ENCODE peak calls at places on chromosomes 13 and 19, in seven cellular contexts. One of them, this sample, is unnamed.
A peak's percentile ranks its signal among the peaks of the same experiment; 100 is the strongest.

GRCh38 chr13:45546410-45546765 is 69.2 kb downstream of the ERICH6B start:
- DNase-seq in CD4-positive, alpha-beta memory T cell: no peak
- DNase-seq in thyroid gland: no peak
- DNase-seq in choroid plexus epithelial cell: no peak
- DNase-seq in effector memory CD4-positive, alpha-beta T cell: no peak
- DNase-seq in esophagus squamous epithelium: no peak
- DNase-seq in HFF-Myc: no peak
- DNase-seq in this sample: no peak

GRCh38 chr19:36423925-36424324 is 5.5 kb upstream of the ZFP82 start:
- DNase-seq in CD4-positive, alpha-beta memory T cell: no peak
- DNase-seq in thyroid gland: no peak
- DNase-seq in HFF-Myc: no peak
- DNase-seq in effector memory CD4-positive, alpha-beta T cell: no peak
- DNase-seq in choroid plexus epithelial cell: no peak
- DNase-seq in esophagus squamous epithelium: no peak
- DNase-seq in this sample: no peak

GRCh38 chr13:46712524-46712923 is 84.4 kb downstream of the ESD start:
- DNase-seq in HFF-Myc: no peak
- DNase-seq in effector memory CD4-positive, alpha-beta T cell: no peak
- DNase-seq in choroid plexus epithelial cell: peak; percentile 55
- DNase-seq in CD4-positive, alpha-beta memory T cell: no peak
- DNase-seq in esophagus squamous epithelium: no peak
- DNase-seq in thyroid gland: no peak
- DNase-seq in this sample: no peak

GRCh38 chr19:21580818-21581217 is 75.4 kb downstream of the ZNF429 start:
- DNase-seq in effector memory CD4-positive, alpha-beta T cell: no peak
- DNase-seq in HFF-Myc: no peak
- DNase-seq in CD4-positive, alpha-beta memory T cell: no peak
- DNase-seq in esophagus squamous epithelium: no peak
- DNase-seq in thyroid gland: no peak
- DNase-seq in choroid plexus epithelial cell: no peak
- DNase-seq in this sample: no peak

GRCh38 chr13:51773515-51773914 is 30.4 kb downstream of the DHRS12 start:
- DNase-seq in choroid plexus epithelial cell: no peak
- DNase-seq in HFF-Myc: no peak
- DNase-seq in effector memory CD4-positive, alpha-beta T cell: no peak
- DNase-seq in esophagus squamous epithelium: no peak
- DNase-seq in CD4-positive, alpha-beta memory T cell: no peak
- DNase-seq in thyroid gland: no peak
- DNase-seq in this sample: no peak

GRCh38 chr19:44747739-44748425 is 626 bp upstream of the BCL3 start:
- DNase-seq in HFF-Myc: no peak
- DNase-seq in esophagus squamous epithelium: no peak
- DNase-seq in effector memory CD4-positive, alpha-beta T cell: no peak
- DNase-seq in choroid plexus epithelial cell: peak; percentile 68
- DNase-seq in thyroid gland: peak; percentile 76
- DNase-seq in CD4-positive, alpha-beta memory T cell: peak; percentile 67
- DNase-seq in this sample: no peak

GRCh38 chr19:14031719-14032480 is at the start of gene IL27RA:
- DNase-seq in thyroid gland: peak; percentile 58
- DNase-seq in HFF-Myc: no peak
- DNase-seq in esophagus squamous epithelium: no peak
- DNase-seq in effector memory CD4-positive, alpha-beta T cell: peak; percentile 61
- DNase-seq in CD4-positive, alpha-beta memory T cell: peak; percentile 88
- DNase-seq in choroid plexus epithelial cell: peak; percentile 32
- DNase-seq in this sample: peak; percentile 68

GRCh38 chr19:3025516-3025890 is 3.6 kb downstream of the TLE2 start:
- DNase-seq in CD4-positive, alpha-beta memory T cell: no peak
- DNase-seq in thyroid gland: no peak
- DNase-seq in HFF-Myc: no peak
- DNase-seq in esophagus squamous epithelium: no peak
- DNase-seq in effector memory CD4-positive, alpha-beta T cell: no peak
- DNase-seq in choroid plexus epithelial cell: no peak
- DNase-seq in this sample: no peak

GRCh38 chr13:48093588-48093987 is 1.3 kb downstream of the MED4 start:
- DNase-seq in effector memory CD4-positive, alpha-beta T cell: no peak
- DNase-seq in thyroid gland: no peak
- DNase-seq in CD4-positive, alpha-beta memory T cell: no peak
- DNase-seq in HFF-Myc: no peak
- DNase-seq in esophagus squamous epithelium: no peak
- DNase-seq in choroid plexus epithelial cell: no peak
- DNase-seq in this sample: no peak

GRCh38 chr13:28650284-28650683 is 8.6 kb upstream of the POMP start:
- DNase-seq in effector memory CD4-positive, alpha-beta T cell: no peak
- DNase-seq in esophagus squamous epithelium: no peak
- DNase-seq in choroid plexus epithelial cell: peak; percentile 69
- DNase-seq in CD4-positive, alpha-beta memory T cell: no peak
- DNase-seq in thyroid gland: no peak
- DNase-seq in HFF-Myc: no peak
- DNase-seq in this sample: no peak

GRCh38 chr19:2634228-2634951 is 68.1 kb downstream of the GNG7 start:
- DNase-seq in thyroid gland: peak; percentile 94
- DNase-seq in effector memory CD4-positive, alpha-beta T cell: no peak
- DNase-seq in esophagus squamous epithelium: no peak
- DNase-seq in CD4-positive, alpha-beta memory T cell: peak; percentile 16
- DNase-seq in choroid plexus epithelial cell: peak; percentile 60
- DNase-seq in HFF-Myc: no peak
- DNase-seq in this sample: no peak

GRCh38 chr19:5990289-5990797 is 12.4 kb upstream of the RANBP3 start:
- DNase-seq in esophagus squamous epithelium: no peak
- DNase-seq in CD4-positive, alpha-beta memory T cell: no peak
- DNase-seq in effector memory CD4-positive, alpha-beta T cell: no peak
- DNase-seq in thyroid gland: peak; percentile 17
- DNase-seq in choroid plexus epithelial cell: no peak
- DNase-seq in HFF-Myc: no peak
- DNase-seq in this sample: no peak

GRCh38 chr19:5994407-5995165 is 16.6 kb upstream of the RANBP3 start:
- DNase-seq in thyroid gland: no peak
- DNase-seq in esophagus squamous epithelium: no peak
- DNase-seq in HFF-Myc: no peak
- DNase-seq in effector memory CD4-positive, alpha-beta T cell: no peak
- DNase-seq in choroid plexus epithelial cell: no peak
- DNase-seq in CD4-positive, alpha-beta memory T cell: no peak
- DNase-seq in this sample: no peak

GRCh38 chr19:5991244-5991838 is 13.4 kb upstream of the RANBP3 start:
- DNase-seq in choroid plexus epithelial cell: no peak
- DNase-seq in effector memory CD4-positive, alpha-beta T cell: no peak
- DNase-seq in CD4-positive, alpha-beta memory T cell: no peak
- DNase-seq in HFF-Myc: no peak
- DNase-seq in thyroid gland: no peak
- DNase-seq in esophagus squamous epithelium: no peak
- DNase-seq in this sample: no peak

GRCh38 chr19:5993516-5994406 is 15.8 kb upstream of the RANBP3 start:
- DNase-seq in HFF-Myc: no peak
- DNase-seq in effector memory CD4-positive, alpha-beta T cell: no peak
- DNase-seq in thyroid gland: peak; percentile 96
- DNase-seq in esophagus squamous epithelium: no peak
- DNase-seq in choroid plexus epithelial cell: peak; percentile 27
- DNase-seq in CD4-positive, alpha-beta memory T cell: no peak
- DNase-seq in this sample: no peak

GRCh38 chr19:5992756-5993155 is 14.8 kb upstream of the RANBP3 start:
- DNase-seq in esophagus squamous epithelium: no peak
- DNase-seq in effector memory CD4-positive, alpha-beta T cell: no peak
- DNase-seq in CD4-positive, alpha-beta memory T cell: no peak
- DNase-seq in choroid plexus epithelial cell: no peak
- DNase-seq in HFF-Myc: no peak
- DNase-seq in thyroid gland: no peak
- DNase-seq in this sample: no peak
- H3K4me3 ChIP-seq in esophagus squamous epithelium: no peak overlapping the region
- H3K4me3 ChIP-seq in effector memory CD4-positive, alpha-beta T cell: no peak overlapping the region
- H3K4me3 ChIP-seq in CD4-positive, alpha-beta memory T cell: no peak overlapping the region
- H3K4me3 ChIP-seq in choroid plexus epithelial cell: no peak overlapping the region
- H3K4me3 ChIP-seq in HFF-Myc: no peak overlapping the region
- H3K4me3 ChIP-seq in thyroid gland: no peak overlapping the region
- H3K4me3 ChIP-seq in this sample: no peak overlapping the region

GRCh38 chr13:70835349-70835748 is 727.1 kb upstream of the KLHL1 start:
- DNase-seq in choroid plexus epithelial cell: no peak
- DNase-seq in CD4-positive, alpha-beta memory T cell: no peak
- DNase-seq in effector memory CD4-positive, alpha-beta T cell: no peak
- DNase-seq in thyroid gland: no peak
- DNase-seq in esophagus squamous epithelium: no peak
- DNase-seq in HFF-Myc: no peak
- DNase-seq in this sample: no peak

GRCh38 chr13:70829748-70830147 is 721.5 kb upstream of the KLHL1 start:
- DNase-seq in esophagus squamous epithelium: no peak
- DNase-seq in thyroid gland: no peak
- DNase-seq in effector memory CD4-positive, alpha-beta T cell: no peak
- DNase-seq in CD4-positive, alpha-beta memory T cell: no peak
- DNase-seq in choroid plexus epithelial cell: no peak
- DNase-seq in HFF-Myc: no peak
- DNase-seq in this sample: no peak
- H3K4me3 ChIP-seq in esophagus squamous epithelium: no peak overlapping the region
- H3K4me3 ChIP-seq in thyroid gland: no peak overlapping the region
- H3K4me3 ChIP-seq in effector memory CD4-positive, alpha-beta T cell: no peak overlapping the region
- H3K4me3 ChIP-seq in CD4-positive, alpha-beta memory T cell: no peak overlapping the region
- H3K4me3 ChIP-seq in choroid plexus epithelial cell: no peak overlapping the region
- H3K4me3 ChIP-seq in HFF-Myc: no peak overlapping the region
- H3K4me3 ChIP-seq in this sample: no peak overlapping the region

GRCh38 chr19:10478903-10479384 is 24.2 kb downstream of the KEAP1 start:
- DNase-seq in thyroid gland: peak; percentile 81
- DNase-seq in esophagus squamous epithelium: peak; percentile 25
- DNase-seq in choroid plexus epithelial cell: peak; percentile 94
- DNase-seq in effector memory CD4-positive, alpha-beta T cell: peak; percentile 84
- DNase-seq in HFF-Myc: peak; percentile 59
- DNase-seq in CD4-positive, alpha-beta memory T cell: peak; percentile 95
- DNase-seq in this sample: no peak
- H3K4me3 ChIP-seq in thyroid gland: no peak overlapping the region
- H3K4me3 ChIP-seq in esophagus squamous epithelium: peak overlapping the region; percentile 25
- H3K4me3 ChIP-seq in choroid plexus epithelial cell: peak overlapping the region; percentile 47
- H3K4me3 ChIP-seq in effector memory CD4-positive, alpha-beta T cell: peak overlapping the region; percentile 39
- H3K4me3 ChIP-seq in HFF-Myc: peak overlapping the region; percentile 14
- H3K4me3 ChIP-seq in CD4-positive, alpha-beta memory T cell: no peak overlapping the region
- H3K4me3 ChIP-seq in this sample: no peak overlapping the region

DNA sequence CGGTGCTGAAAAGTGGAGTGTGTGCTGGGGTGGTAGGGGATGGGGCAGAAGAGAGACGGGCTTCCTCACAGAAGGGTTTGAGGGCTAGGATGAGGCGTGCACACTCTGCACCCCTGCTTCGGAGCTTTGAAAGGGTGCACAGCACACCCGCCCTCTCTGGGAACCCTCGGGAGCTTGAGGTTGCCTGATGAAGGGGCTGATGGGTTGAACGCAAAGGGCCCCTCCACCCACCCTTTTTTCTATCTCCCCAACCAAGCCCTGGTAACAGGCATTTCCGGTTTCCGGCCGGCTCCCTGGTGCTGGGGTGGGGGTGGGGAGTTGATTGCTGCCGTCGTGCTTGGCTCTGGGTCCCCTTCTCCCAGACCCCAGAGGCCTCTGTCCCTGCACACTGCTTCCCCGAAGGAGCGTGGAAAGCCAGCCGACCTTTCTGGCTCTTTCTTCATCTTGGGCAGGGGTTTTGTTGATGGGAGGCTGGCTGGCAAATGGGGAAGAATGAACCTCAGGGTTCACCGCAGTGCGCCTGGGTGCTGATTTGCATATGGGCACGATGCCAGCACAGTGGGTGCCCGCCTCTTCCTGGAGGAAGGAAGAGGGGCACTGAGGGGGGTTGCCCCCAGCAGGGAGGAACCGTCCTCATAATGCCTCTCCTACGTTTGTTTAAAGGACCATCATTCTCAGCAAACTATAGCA is 29.0 kb downstream of the VAV1 start:
- DNase-seq in effector memory CD4-positive, alpha-beta T cell: peak; percentile 67
- DNase-seq in thyroid gland: peak; percentile 35
- DNase-seq in HFF-Myc: no peak
- DNase-seq in CD4-positive, alpha-beta memory T cell: peak; percentile 86
- DNase-seq in esophagus squamous epithelium: peak; percentile 29
- DNase-seq in choroid plexus epithelial cell: peak; percentile 9
- DNase-seq in this sample: peak; percentile 77
- H3K4me3 ChIP-seq in effector memory CD4-positive, alpha-beta T cell: peak overlapping the region; percentile 49
- H3K4me3 ChIP-seq in thyroid gland: no peak overlapping the region
- H3K4me3 ChIP-seq in HFF-Myc: no peak overlapping the region
- H3K4me3 ChIP-seq in CD4-positive, alpha-beta memory T cell: peak overlapping the region; percentile 45
- H3K4me3 ChIP-seq in esophagus squamous epithelium: peak overlapping the region; percentile 6
- H3K4me3 ChIP-seq in choroid plexus epithelial cell: no peak overlapping the region
- H3K4me3 ChIP-seq in this sample: peak overlapping the region; percentile 44

This sample was measured in GM12864.